ENCODE peak calls at places on chromosome X, in nine cellular contexts. Z, H, S, D, U, Y, T, G and L are unnamed samples.

GRCh38 chrX:97310373-97310772 is 426.7 kb downstream of the RPA4 start:
- DNase-seq in U (peak), Z (no peak), G (peak), D (peak), H (no peak), Y (no peak), S (no peak), T (no peak), L (peak)

GRCh38 chrX:155767101-155767878 is 113.9 kb upstream of the VAMP7 start:
- DNase-seq in U (peak), H (peak), Y (peak), Z (peak), T (peak), G (peak), D (peak), S (peak), L (no peak)

GRCh38 chrX:42776195-42776594 is 1.8 kb downstream of the PPP1R2C start:
- DNase-seq in U (peak), G (no peak), H (no peak), Z (no peak), T (peak), S (no peak), Y (no peak), D (no peak), L (no peak)

GRCh38 chrX:105894721-105895120 is 72.4 kb downstream of the NRK start:
- DNase-seq in S (no peak), D (no peak), T (no peak), Z (no peak), H (no peak), G (peak), U (peak), Y (no peak), L (no peak)

GRCh38 chrX:152847281-152847680 is 16.4 kb downstream of the NSDHL start:
- DNase-seq in Z (no peak), Y (no peak), G (no peak), U (no peak), H (no peak), S (no peak), T (no peak), D (no peak), L (no peak)

GRCh38 chrX:15864629-15865028 is 10.0 kb upstream of the AP1S2 start:
- DNase-seq in H (no peak), U (no peak), T (no peak), Y (no peak), D (no peak), Z (no peak), G (peak), S (no peak), L (no peak)

GRCh38 chrX:87337267-87337666 is 180.3 kb upstream of the KLHL4 start:
- DNase-seq in U (peak), Z (no peak), H (no peak), Y (no peak), G (no peak), S (no peak), D (no peak), T (no peak), L (no peak)

GRCh38 chrX:48890934-48891401 is 6.6 kb downstream of the TIMM17B start:
- DNase-seq in Y (no peak), Z (no peak), S (no peak), T (peak), H (peak), D (peak), U (no peak), G (no peak), L (peak)

GRCh38 chrX:105461013-105461412 is 240.5 kb upstream of the TEX13A start:
- DNase-seq in U (no peak), G (no peak), Z (no peak), D (no peak), H (no peak), Y (no peak), S (no peak), T (no peak), L (no peak)

GRCh38 chrX:48966796-48967579 is 4.7 kb downstream of the KCND1 start:
- DNase-seq in U (peak), Z (no peak), D (no peak), G (peak), H (no peak), T (no peak), Y (no peak), S (no peak), L (no peak)

GRCh38 chrX:79400618-79401017 is 33.5 kb upstream of the ITM2A start:
- DNase-seq in U (no peak), Y (no peak), D (no peak), S (no peak), T (no peak), Z (no peak), G (no peak), H (no peak), L (no peak)

GRCh38 chrX:23127586-23127985 is 127.8 kb downstream of the DDX53 start:
- DNase-seq in T (no peak), U (no peak), S (no peak), G (no peak), Y (no peak), H (no peak), Z (no peak), D (no peak), L (no peak)

GRCh38 chrX:57178605-57179004 is 41.4 kb upstream of the SPIN2A start:
- DNase-seq in U (no peak), S (no peak), Y (no peak), Z (no peak), H (no peak), T (no peak), G (no peak), D (no peak), L (no peak)

GRCh38 chrX:21960569-21960968 is 20.1 kb downstream of the SMS start:
- DNase-seq in U (peak), T (peak), G (no peak), H (no peak), S (no peak), Z (no peak), Y (no peak), D (no peak), L (no peak)

GRCh38 chrX:44080083-44080482 is 106.9 kb upstream of the NDP start:
- DNase-seq in Y (no peak), U (no peak), T (no peak), D (no peak), Z (no peak), G (no peak), S (no peak), H (no peak), L (no peak)

GRCh38 chrX:107730991-107731766 is 44.4 kb downstream of the TSC22D3 start:
- DNase-seq in T (peak), Z (no peak), D (no peak), S (no peak), Y (no peak), H (no peak), G (peak), U (no peak), L (no peak)

GRCh38 chrX:128754130-128754529 is 701.9 kb upstream of the ACTRT1 start:
- DNase-seq in H (no peak), Y (no peak), S (no peak), T (no peak), G (no peak), D (no peak), U (no peak), Z (no peak), L (no peak)

GRCh38 chrX:120549483-120550452 is 11.0 kb downstream of the CUL4B start:
- DNase-seq in T (peak), U (peak), G (peak), H (no peak), S (peak), Z (no peak), Y (no peak), D (no peak), L (no peak)

GRCh38 chrX:13029831-13030771 is 14.3 kb downstream of the FAM9C start:
- DNase-seq in D (peak), G (no peak), T (peak), Z (no peak), S (no peak), Y (no peak), U (no peak), H (no peak), L (peak)

DNA sequence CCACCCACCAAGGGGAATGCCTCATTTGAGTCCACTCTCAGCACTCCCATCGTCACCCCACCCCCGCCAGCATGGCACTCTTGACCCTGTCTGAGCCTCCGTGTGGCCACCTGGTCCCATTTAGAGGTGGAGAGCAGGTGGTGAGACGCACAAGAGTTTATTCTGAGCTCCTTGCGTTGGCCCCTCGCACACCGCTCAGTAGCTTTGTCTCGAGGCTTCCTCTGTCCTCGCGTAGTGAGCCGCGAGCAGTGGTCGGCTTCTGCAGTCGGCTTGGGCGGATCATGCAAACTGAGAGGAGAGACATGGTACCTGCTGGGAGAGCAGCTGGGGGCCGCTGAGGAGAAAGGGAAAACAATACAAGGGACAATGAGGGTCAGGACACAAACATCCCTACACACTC is 48.4 kb upstream of the ZNF157 start:
- DNase-seq in U (no peak), H (no peak), S (no peak), Y (no peak), G (no peak), Z (no peak), T (no peak), D (peak), L (no peak)
- H3K27ac ChIP-seq in U (no peak), H (no peak), S (no peak), Y (no peak), G (no peak), Z (no peak), T (no peak), D (peak), L (no peak)

DNA sequence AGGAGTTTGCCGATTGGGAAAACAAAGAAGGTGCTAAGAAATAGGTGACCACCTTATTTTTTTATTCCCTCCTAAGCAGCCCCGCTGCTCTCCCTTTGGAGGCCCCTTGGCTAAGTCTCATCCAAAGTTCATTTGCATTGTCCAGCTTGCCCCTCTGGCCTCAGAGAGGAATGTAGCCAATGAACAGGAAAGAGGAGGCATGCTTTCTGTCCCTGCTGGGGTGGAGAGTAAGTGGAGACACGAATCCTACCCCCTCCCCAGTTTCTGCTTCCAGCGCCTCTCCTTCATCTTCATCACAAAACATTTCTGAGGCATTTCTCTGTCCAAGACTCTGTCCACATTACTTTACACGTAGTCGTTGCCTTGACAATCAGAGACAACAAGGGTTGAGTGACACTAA is 38.7 kb downstream of the NLGN3 start:
- DNase-seq in D (peak), H (no peak), U (peak), Y (no peak), T (no peak), G (no peak), Z (no peak), S (no peak), L (no peak)
- H3K27ac ChIP-seq in D (no peak), H (peak), U (peak), Y (no peak), T (no peak), G (no peak), Z (no peak), S (no peak), L (no peak)

GRCh38 chrX:32451954-32452518 is 759.3 kb downstream of the DMD start:
- DNase-seq in T (no peak), G (no peak), Z (no peak), D (no peak), S (no peak), U (no peak), Y (no peak), H (no peak), L (no peak)

GRCh38 chrX:32443841-32444240 is 767.5 kb downstream of the DMD start:
- DNase-seq in Y (no peak), T (no peak), D (no peak), Z (no peak), S (no peak), U (no peak), G (no peak), H (no peak), L (no peak)

GRCh38 chrX:32447640-32448039 is 763.7 kb downstream of the DMD start:
- DNase-seq in G (no peak), Y (no peak), U (no peak), T (no peak), Z (no peak), H (no peak), S (no peak), D (no peak), L (no peak)

GRCh38 chrX:32448945-32449344 is 762.4 kb downstream of the DMD start:
- DNase-seq in T (no peak), Y (no peak), D (no peak), S (no peak), H (no peak), U (no peak), Z (no peak), G (no peak), L (no peak)

DNA sequence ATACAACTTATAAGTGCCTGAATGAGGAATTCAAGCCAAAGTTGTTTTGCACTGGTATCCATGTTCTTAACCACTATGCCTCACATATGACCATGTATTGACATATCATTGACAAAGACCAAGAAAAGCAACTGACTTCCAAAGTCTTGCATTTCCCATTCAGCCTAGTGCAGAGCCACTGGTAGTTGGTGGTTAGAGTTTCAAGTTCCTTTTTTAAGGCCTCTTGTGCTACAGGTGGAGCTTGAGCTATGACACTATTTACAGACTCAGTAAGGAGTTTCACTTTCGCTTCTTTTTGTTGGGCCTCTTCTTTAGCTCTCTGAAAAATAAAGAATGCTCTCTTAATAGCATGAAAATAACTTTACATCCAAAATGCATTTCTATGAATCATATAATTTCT is 763.0 kb downstream of the DMD start:
- DNase-seq in H (no peak), S (no peak), T (no peak), U (peak), D (no peak), G (no peak), Z (no peak), Y (no peak), L (no peak)
- H3K27ac ChIP-seq in H (no peak), S (no peak), T (no peak), U (no peak), D (no peak), G (no peak), Z (no peak), Y (no peak), L (no peak)

DNA sequence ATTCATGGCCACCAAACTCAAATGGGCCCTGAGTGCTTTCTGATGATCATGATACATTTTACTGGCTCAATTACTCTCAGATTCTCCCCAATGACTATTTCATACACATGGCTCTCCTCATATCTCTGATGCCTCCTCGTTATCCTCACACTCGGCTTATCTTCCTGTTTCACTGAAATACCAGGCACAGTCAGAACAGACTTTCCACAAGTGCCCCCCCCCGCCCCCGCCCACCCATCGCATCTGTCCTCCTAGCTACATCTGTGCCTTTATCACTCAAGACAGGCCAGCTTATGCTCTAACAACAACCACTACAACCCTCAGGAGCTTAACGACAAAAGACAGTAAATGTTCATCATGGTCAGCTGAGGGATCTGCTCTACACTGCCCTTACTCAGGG is 610.6 kb upstream of the DIPK2B start:
- DNase-seq in D (no peak), U (no peak), G (no peak), H (no peak), T (no peak), S (no peak), Y (no peak), Z (no peak), L (no peak)
- H3K27ac ChIP-seq in D (no peak), U (no peak), G (peak), H (no peak), T (no peak), S (no peak), Y (no peak), Z (no peak), L (no peak)

GRCh38 chrX:38514014-38514854 is 47.1 kb upstream of the TSPAN7 start:
- DNase-seq in D (no peak), G (no peak), H (no peak), Z (no peak), U (no peak), Y (no peak), S (no peak), T (no peak), L (no peak)
- H3K27ac ChIP-seq in D (no peak), G (no peak), H (no peak), Z (no peak), U (no peak), Y (no peak), S (no peak), T (no peak), L (no peak)

GRCh38 chrX:119502727-119503483 is 34.7 kb downstream of the SLC25A5 start:
- DNase-seq in Z (no peak), U (peak), H (peak), D (no peak), S (no peak), T (peak), G (peak), Y (no peak), L (no peak)
- H3K27ac ChIP-seq in Z (no peak), U (no peak), H (peak), D (no peak), S (no peak), T (peak), G (peak), Y (no peak), L (no peak)

GRCh38 chrX:9656277-9656676 is 109.4 kb downstream of the GPR143 start:
- DNase-seq in H (no peak), G (peak), S (no peak), U (no peak), Y (peak), T (peak), Z (no peak), D (no peak), L (no peak)

GRCh38 chrX:9657590-9658256 is 107.9 kb downstream of the GPR143 start:
- DNase-seq in G (no peak), S (no peak), Y (no peak), Z (no peak), U (no peak), T (no peak), D (no peak), H (no peak), L (no peak)

GRCh38 chrX:9662148-9662547 is 103.5 kb downstream of the GPR143 start:
- DNase-seq in S (no peak), Y (no peak), Z (no peak), H (no peak), T (no peak), G (peak), D (no peak), U (peak), L (no peak)

GRCh38 chrX:9656871-9657270 is 108.8 kb downstream of the GPR143 start:
- DNase-seq in H (no peak), Z (no peak), D (no peak), Y (no peak), G (no peak), T (no peak), U (no peak), S (no peak), L (no peak)

GRCh38 chrX:9659571-9660195 is 106.0 kb downstream of the GPR143 start:
- DNase-seq in T (no peak), G (no peak), U (no peak), D (no peak), S (no peak), H (no peak), Y (no peak), Z (no peak), L (no peak)
- H3K27ac ChIP-seq in T (no peak), G (no peak), U (peak), D (no peak), S (no peak), H (no peak), Y (no peak), Z (no peak), L (no peak)